ENCODE peak calls at places on chromosomes 12 and 14, in six cellular contexts. T is psoas muscle, P is fibroblast of lung, J is heart right ventricle, G is DND-41, C is tibial nerve. S is an unnamed sample. For H3K4me1, the result is how much of the 10 kb centered on the place peaks cover.

GRCh38 chr12:93449277-93449676 is 7.5 kb upstream of the UBE2N start:
- DNase-seq in T (no peak), P (no peak), J (no peak), G (peak), C (no peak), S (no peak)

GRCh38 chr14:101072945-101073597 is 169.5 kb upstream of the RTL1 start:
- DNase-seq in T (no peak), P (peak), J (no peak), G (peak), C (no peak), S (peak)

GRCh38 chr14:100193417-100194357 is 34.2 kb upstream of the DEGS2 start:
- DNase-seq in T (no peak), P (no peak), J (no peak), G (no peak), C (no peak), S (no peak)

GRCh38 chr12:72024613-72025012 is 86.0 kb downstream of the TPH2 start:
- DNase-seq in T (no peak), P (no peak), J (no peak), G (no peak), C (no peak), S (no peak)

GRCh38 chr12:104108755-104109445 is 29.1 kb downstream of the NFYB start:
- DNase-seq in T (peak), P (peak), J (peak), G (peak), C (peak), S (peak)

GRCh38 chr12:100795193-100796179 is 910 bp downstream of the ANO4 start:
- DNase-seq in T (no peak), P (no peak), J (no peak), G (no peak), C (no peak), S (no peak)

GRCh38 chr12:118840399-118840798 is 140.9 kb upstream of the SRRM4 start:
- DNase-seq in T (no peak), P (no peak), J (no peak), G (no peak), C (no peak), S (no peak)

GRCh38 chr12:120674172-120674571 is 12.8 kb upstream of the MLEC start:
- DNase-seq in T (no peak), P (no peak), J (no peak), G (no peak), C (no peak), S (no peak)

GRCh38 chr14:23566782-23567185 is 807 bp downstream of the AP1G2 start:
- DNase-seq in T (no peak), P (peak), J (no peak), G (no peak), C (no peak), S (no peak)

GRCh38 chr14:51807355-51807754 is 53.1 kb upstream of the GNG2 start:
- DNase-seq in T (no peak), P (peak), J (no peak), G (no peak), C (no peak), S (no peak)

GRCh38 chr14:68711551-68712437 is 81.1 kb downstream of the ZFP36L1 start:
- DNase-seq in T (no peak), P (no peak), J (no peak), G (no peak), C (no peak), S (no peak)

GRCh38 chr14:30921305-30921704 is 46.9 kb downstream of the COCH start:
- DNase-seq in T (no peak), P (peak), J (no peak), G (peak), C (no peak), S (no peak)

GRCh38 chr14:59771577-59771976 is 99.0 kb downstream of the RTN1 start:
- DNase-seq in T (no peak), P (peak), J (no peak), G (no peak), C (no peak), S (no peak)

GRCh38 chr12:1906579-1906978 is 11.9 kb downstream of the CACNA2D4 start:
- DNase-seq in T (no peak), P (no peak), J (no peak), G (no peak), C (no peak), S (no peak)

GRCh38 chr12:124654666-124655316 is 87.4 kb upstream of the NCOR2 start:
- DNase-seq in T (peak), P (no peak), J (peak), G (no peak), C (peak), S (peak)

GRCh38 chr12:96241484-96242256 is 47.5 kb downstream of the ELK3 start:
- DNase-seq in T (no peak), P (peak), J (peak), G (no peak), C (no peak), S (no peak)

GRCh38 chr14:38282941-38283340 is 27.0 kb upstream of the CLEC14A start:
- DNase-seq in T (no peak), P (no peak), J (no peak), G (no peak), C (no peak), S (no peak)

GRCh38 chr14:78782551-78782950 is 612.4 kb downstream of the NRXN3 start:
- DNase-seq in T (no peak), P (no peak), J (no peak), G (no peak), C (no peak), S (no peak)

GRCh38 chr12:111840831-111841230 is 1.2 kb upstream of the MAPKAPK5 start:
- DNase-seq in T (no peak), P (no peak), J (no peak), G (no peak), C (no peak), S (no peak)

GRCh38 chr14:69712637-69713088 is 54.3 kb upstream of the SRSF5 start:
- DNase-seq in T (peak), P (no peak), J (peak), G (peak), C (peak), S (peak)

DNA sequence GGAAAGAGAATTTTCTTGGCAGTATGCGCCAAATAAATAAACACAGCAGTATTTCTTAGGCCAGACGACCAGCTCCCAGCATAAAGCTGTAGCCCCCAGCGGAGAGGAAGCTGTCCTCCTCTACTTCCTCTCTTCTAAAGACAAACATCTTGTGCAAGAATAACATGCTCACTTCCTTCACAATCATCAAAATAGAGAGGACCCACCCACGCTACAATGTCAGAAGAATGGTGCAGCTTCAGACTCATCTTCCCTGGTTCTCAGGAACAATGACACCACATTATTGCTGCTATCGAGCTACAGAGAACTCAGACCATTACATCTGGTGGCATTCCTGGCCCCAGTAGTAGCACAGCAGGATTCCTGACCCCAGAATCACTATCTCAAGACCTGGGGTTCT is 16.6 kb upstream of the VWF start:
- DNase-seq in T (no peak), P (peak), J (peak), G (no peak), C (peak), S (peak)
- H3K4me3 ChIP-seq in T (no peak), P (no peak), J (no peak), G (no peak), C (no peak), S (no peak)

GRCh38 chr12:90067791-90068190 is 359.2 kb upstream of the ATP2B1 start:
- DNase-seq in T (no peak), P (no peak), J (no peak), G (no peak), C (no peak), S (no peak)
- H3K4me1 ChIP-seq in T (under half), P (under half), J (under half), G (under half), C (under half), S (under half)

GRCh38 chr12:49298160-49298559 is 3.2 kb downstream of the PRPH start:
- DNase-seq in T (no peak), P (no peak), J (no peak), G (no peak), C (no peak), S (no peak)
- TF ChIP-seq CTCF in T (no peak), P (no peak), J (no peak), G (peak), C (no peak), S (no peak)

GRCh38 chr12:56224954-56225353 is 812 bp downstream of the NABP2 start:
- DNase-seq in T (no peak), P (no peak), J (no peak), G (peak), C (no peak), S (no peak)
- H3K4me3 ChIP-seq in T (peak), P (peak), J (peak), G (peak), C (peak), S (peak)

GRCh38 chr14:65203574-65203973 is 101.3 kb upstream of the MAX start:
- DNase-seq in T (no peak), P (no peak), J (no peak), G (no peak), C (no peak), S (no peak)
- H3K4me1 ChIP-seq in T (under half), P (under half), J (under half), G (under half), C (under half), S (under half)

GRCh38 chr12:28190321-28191017 is at the start of gene CCDC91:
- DNase-seq in T (peak), P (peak), J (peak), G (peak), C (peak), S (peak)
- TF ChIP-seq CTCF in T (peak), P (no peak), J (no peak), G (peak), C (peak), S (no peak)

GRCh38 chr14:55031190-55031589 is 4.2 kb downstream of the SOCS4 start:
- DNase-seq in T (no peak), P (no peak), J (no peak), G (no peak), C (no peak), S (no peak)
- H3K4me3 ChIP-seq in T (no peak), P (no peak), J (no peak), G (no peak), C (no peak), S (no peak)

GRCh38 chr12:53065975-53066593 is 13.1 kb downstream of the SPRYD3 start:
- DNase-seq in T (peak), P (peak), J (peak), G (peak), C (peak), S (peak)
- H3K4me1 ChIP-seq in T (under half), P (half or more), J (half or more), G (under half), C (half or more), S (under half)

GRCh38 chr12:85516039-85516438 is 236.0 kb downstream of the ALX1 start:
- DNase-seq in T (no peak), P (no peak), J (no peak), G (no peak), C (no peak), S (no peak)

GRCh38 chr12:85516667-85517325 is 236.8 kb downstream of the ALX1 start:
- DNase-seq in T (no peak), P (no peak), J (no peak), G (no peak), C (no peak), S (no peak)

DNA sequence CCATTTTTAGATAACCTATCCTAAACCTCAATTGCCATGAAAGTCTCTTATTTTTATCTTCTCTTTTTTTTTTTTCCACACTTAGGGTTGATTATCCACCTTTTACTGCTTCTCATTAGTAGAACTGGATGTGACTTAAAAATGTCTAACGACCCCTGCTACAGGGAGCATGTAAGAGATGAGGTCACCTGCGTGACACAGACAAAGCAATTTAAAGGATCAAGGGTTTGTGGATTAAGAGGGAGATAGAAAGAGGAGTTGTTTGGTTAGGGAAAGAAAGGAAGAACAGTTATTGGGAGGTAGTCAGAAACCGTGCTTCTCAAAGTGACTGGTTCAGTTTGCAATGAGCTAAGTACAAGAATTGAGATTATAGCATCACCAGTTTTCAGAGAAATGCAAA is 239.1 kb downstream of the ALX1 start:
- DNase-seq in T (no peak), P (no peak), J (no peak), G (no peak), C (no peak), S (no peak)
- TF ChIP-seq CTCF in T (no peak), P (no peak), J (no peak), G (no peak), C (no peak), S (no peak)